ENCODE peak calls at places on chromosomes 16 and 17, in four cellular contexts. U, Q, L and G are unnamed samples.
A peak's percentile ranks its signal among the peaks of the same experiment; 100 is the strongest.

GRCh38 chr16:48272837-48273421 is 25.6 kb upstream of the ABCC11 start:
- DNase-seq in U (no peak), Q (no peak), L (no peak), G (no peak)

GRCh38 chr17:60743812-60744211 is 66.2 kb downstream of the BCAS3 start:
- DNase-seq in U (no peak), Q (peak; percentile 39), L (no peak), G (peak; percentile 82)

GRCh38 chr17:7348478-7349242 is 3.3 kb upstream of the KCTD11 start:
- DNase-seq in U (no peak), Q (no peak), L (no peak), G (no peak)

GRCh38 chr17:38534498-38534885 is 71.3 kb downstream of the SRCIN1 start:
- DNase-seq in U (no peak), Q (no peak), L (no peak), G (no peak)

GRCh38 chr17:47990962-47991731 is 20.2 kb downstream of the CDK5RAP3 start:
- DNase-seq in U (peak; percentile 57), Q (no peak), L (no peak), G (no peak)

GRCh38 chr17:40268141-40268712 is 19.5 kb upstream of the CDC6 start:
- DNase-seq in U (no peak), Q (no peak), L (no peak), G (no peak)

GRCh38 chr17:28571255-28572122 is at the start of gene PIGS:
- DNase-seq in U (peak; percentile 98), Q (peak; percentile 95), L (peak; percentile 91), G (peak; percentile 88)

GRCh38 chr16:29738514-29738913 is 7.3 kb downstream of the C16orf54 start:
- DNase-seq in U (no peak), Q (no peak), L (no peak), G (no peak)

GRCh38 chr16:70715113-70715711 is 29.4 kb upstream of the MTSS2 start:
- DNase-seq in U (peak; percentile 82), Q (no peak), L (peak; percentile 44), G (peak; percentile 81)